ENCODE peak calls at places on chromosomes 3 and 15, in nine cellular contexts. I is BJ, C is OCI-LY7, Z is AG04449, N is mammary epithelial cell, K is H1, W is astrocyte, B is upper lobe of right lung, H is AG04450. J is an unnamed sample.
A peak's percentile ranks its signal among the peaks of the same experiment; 100 is the strongest.

GRCh38 chr3:183161552-183162345 is 785 bp downstream of the LAMP3 start:
- DNase-seq in K (no peak), I (no peak), Z (no peak), B (no peak), N (no peak), C (peak; percentile 89), W (no peak), H (no peak), J (no peak)

GRCh38 chr3:25508901-25509300 is 80.8 kb downstream of the RARB start:
- DNase-seq in H (no peak), K (no peak), N (peak; percentile 72), I (peak; percentile 35), B (no peak), Z (no peak), C (no peak), W (peak; percentile 93), J (peak; percentile 53)

GRCh38 chr3:5078151-5078550 is 43.9 kb upstream of the ARL8B start:
- DNase-seq in W (peak; percentile 56), C (no peak), K (no peak), B (no peak), Z (no peak), I (no peak), N (peak; percentile 82), H (peak; percentile 20), J (peak; percentile 92)

GRCh38 chr3:23676093-23676492 is 129.7 kb upstream of the UBE2E1 start:
- DNase-seq in I (no peak), B (no peak), Z (no peak), N (peak; percentile 19), W (peak; percentile 8), C (no peak), K (no peak), H (no peak), J (peak; percentile 41)

GRCh38 chr3:197692641-197693040 is 44.1 kb downstream of the RUBCN start:
- DNase-seq in Z (no peak), B (no peak), H (no peak), N (no peak), K (no peak), W (no peak), C (no peak), I (no peak), J (peak; percentile 57)

GRCh38 chr3:192514754-192515660 is 212.3 kb downstream of the FGF12 start:
- DNase-seq in K (peak; percentile 46), N (no peak), Z (no peak), C (no peak), B (peak; percentile 62), I (no peak), W (no peak), H (no peak), J (peak; percentile 23)

GRCh38 chr3:66378256-66378655 is 122.6 kb downstream of the LRIG1 start:
- DNase-seq in W (no peak), Z (no peak), N (no peak), B (no peak), C (peak; percentile 57), I (no peak), H (no peak), K (peak; percentile 15), J (peak; percentile 29)

GRCh38 chr15:77071338-77072223 is 672 bp upstream of the TSPAN3 start:
- DNase-seq in I (no peak), N (no peak), C (no peak), K (no peak), B (no peak), W (no peak), H (no peak), Z (no peak), J (no peak)

GRCh38 chr15:100787567-100787941 is 92.1 kb upstream of the ALDH1A3 start:
- DNase-seq in W (no peak), Z (no peak), C (no peak), N (no peak), B (no peak), I (no peak), H (no peak), K (no peak), J (no peak)

GRCh38 chr3:186427627-186428026 is 65.6 kb upstream of the DGKG start:
- DNase-seq in C (no peak), N (no peak), B (no peak), I (no peak), W (peak; percentile 63), K (no peak), H (no peak), Z (no peak), J (no peak)

GRCh38 chr15:99909914-99910313 is 176.7 kb upstream of the LYSMD4 start:
- DNase-seq in Z (no peak), C (no peak), N (no peak), K (no peak), I (no peak), W (no peak), B (no peak), H (no peak), J (no peak)

GRCh38 chr3:52026016-52026415 is 30.3 kb upstream of the RPL29 start:
- DNase-seq in N (no peak), W (no peak), B (no peak), Z (no peak), I (no peak), K (no peak), H (no peak), C (no peak), J (no peak)

GRCh38 chr3:129694228-129694627 is 87.8 kb upstream of the PLXND1 start:
- DNase-seq in I (no peak), H (no peak), B (no peak), W (no peak), K (no peak), N (peak; percentile 97), Z (no peak), C (no peak), J (peak; percentile 99)

GRCh38 chr15:27237319-27237939 is 266.4 kb downstream of the GABRG3 start:
- DNase-seq in C (no peak), Z (no peak), H (no peak), W (no peak), K (no peak), I (no peak), B (no peak), N (no peak), J (no peak)

GRCh38 chr3:128060473-128061381 is 8.5 kb downstream of the SEC61A1 start:
- DNase-seq in K (no peak), H (peak; percentile 95), C (no peak), I (peak; percentile 96), W (peak; percentile 98), N (peak; percentile 91), Z (peak; percentile 94), B (no peak), J (peak; percentile 88)

GRCh38 chr15:74785716-74786032 is 3.8 kb downstream of the CSK start:
- DNase-seq in B (no peak), H (no peak), I (no peak), W (no peak), N (no peak), Z (no peak), K (no peak), C (peak; percentile 57), J (no peak)

GRCh38 chr3:188827078-188827477 is 344.7 kb upstream of the TPRG1 start:
- DNase-seq in C (no peak), I (no peak), H (no peak), N (no peak), K (no peak), Z (no peak), B (no peak), W (no peak), J (no peak)

GRCh38 chr3:138374573-138375134 is 26.3 kb downstream of the MRAS start:
- DNase-seq in W (no peak), Z (no peak), C (no peak), B (no peak), H (no peak), I (no peak), K (no peak), N (no peak), J (no peak)

GRCh38 chr15:101070502-101071273 is 151.5 kb downstream of the LRRK1 start:
- DNase-seq in B (no peak), C (no peak), Z (peak; percentile 52), I (peak; percentile 69), H (peak; percentile 30), K (no peak), W (peak; percentile 87), N (peak; percentile 90), J (peak; percentile 77)

GRCh38 chr3:17307889-17308288 is 423.1 kb downstream of the PLCL2 start:
- DNase-seq in I (no peak), B (no peak), N (no peak), K (no peak), C (no peak), W (no peak), H (no peak), Z (no peak), J (no peak)

GRCh38 chr3:16264708-16265454 is at the start of the genes DPH3 and OXNAD1:
- DNase-seq in N (peak; percentile 99), B (peak; percentile 100), I (peak; percentile 93), W (peak; percentile 98), K (peak; percentile 96), C (peak; percentile 100), H (peak; percentile 99), Z (peak; percentile 97), J (peak; percentile 100)
- TF ChIP-seq CTCF in N (no peak), B (no peak), I (no peak), W (no peak), K (peak; percentile 9), C (no peak), H (peak; percentile 7), Z (no peak), J (peak; percentile 16)

DNA sequence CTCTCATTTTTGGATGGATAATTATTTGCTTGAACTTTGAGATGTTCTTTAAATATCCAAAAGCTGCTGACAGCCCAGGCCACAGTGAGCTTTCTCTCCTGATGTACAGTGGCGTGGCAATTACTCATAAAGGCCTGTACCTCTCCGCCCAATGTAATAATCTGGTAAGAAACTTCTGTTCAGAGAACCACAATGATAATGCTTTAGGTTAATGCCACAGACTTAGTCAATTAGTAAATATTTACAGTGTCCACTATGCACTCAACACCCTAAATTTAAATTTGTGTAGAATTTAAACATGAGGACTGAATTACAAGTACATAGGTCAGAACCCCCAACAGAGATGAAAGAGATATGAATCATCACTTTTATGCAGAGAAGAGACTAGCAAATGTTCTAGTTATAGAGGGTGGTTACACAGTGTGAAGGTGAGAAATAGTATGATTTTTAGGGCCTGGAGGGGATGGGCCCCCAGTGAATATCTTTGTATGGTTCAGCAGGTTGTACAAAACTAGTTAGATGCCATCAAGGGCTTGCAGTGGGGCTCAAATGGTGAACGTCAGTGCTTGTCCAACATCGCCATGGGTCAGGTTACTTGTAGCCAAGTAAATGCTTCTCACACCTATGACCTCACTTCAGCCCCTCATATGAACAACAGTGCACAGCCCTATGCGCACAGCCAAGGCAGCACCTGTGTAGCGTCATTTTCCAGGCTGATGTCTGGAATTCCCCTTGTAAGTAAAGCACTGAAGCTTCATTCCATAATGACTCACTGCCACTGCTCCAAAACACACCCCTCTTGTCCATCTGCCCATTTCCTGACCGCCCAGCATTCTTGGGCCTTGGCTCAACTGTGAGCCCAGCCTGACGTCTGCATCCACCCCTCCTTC is 13.3 kb downstream of the ABHD2 start:
- DNase-seq in Z (peak; percentile 93), N (peak; percentile 98), B (peak; percentile 76), K (no peak), W (peak; percentile 100), I (peak; percentile 90), H (peak; percentile 97), C (no peak), J (peak; percentile 97)
- H3K4me3 ChIP-seq in Z (no peak overlapping the region), N (no peak overlapping the region), B (no peak overlapping the region), K (no peak overlapping the region), W (no peak overlapping the region), I (no peak overlapping the region), H (no peak overlapping the region), C (no peak overlapping the region), J (no peak overlapping the region)

GRCh38 chr15:78767331-78767951 is 43.8 kb downstream of the ADAMTS7 start:
- DNase-seq in Z (no peak), C (peak; percentile 23), W (no peak), H (no peak), B (peak; percentile 54), N (no peak), K (no peak), I (no peak), J (peak; percentile 4)
- TF ChIP-seq CTCF in Z (no peak), C (peak; percentile 39), W (no peak), H (no peak), B (no peak), N (no peak), K (peak; percentile 41), I (no peak), J (no peak)

GRCh38 chr15:69704685-69705084 is 252.1 kb downstream of the RPLP1 start:
- DNase-seq in Z (no peak), N (no peak), B (no peak), I (no peak), W (no peak), K (no peak), H (no peak), C (no peak), J (no peak)
- H3K4me3 ChIP-seq in Z (no peak overlapping the region), N (no peak overlapping the region), B (no peak overlapping the region), I (no peak overlapping the region), W (no peak overlapping the region), K (no peak overlapping the region), H (no peak overlapping the region), C (no peak overlapping the region), J (no peak overlapping the region)